ENCODE peak calls at places on chromosomes 16 and 17, in ten cellular contexts. T is esophagus squamous epithelium, H is stomach, S is H1, O is endothelial cell of umbilical vein, P is adrenal gland, L is Peyer's patch, F is uterus, U is heart left ventricle, K is prostate gland. M is an unnamed sample.

GRCh38 chr17:56810286-56810781 is 23.4 kb downstream of the C17orf67 start:
- DNase-seq in U (peak; percentile 65), K (no peak), S (no peak), T (no peak), O (no peak), H (no peak), L (no peak), P (no peak), F (no peak), M (no peak)

GRCh38 chr17:74245145-74245817 is 28.8 kb upstream of the DNAI2 start:
- DNase-seq in U (no peak), O (no peak), S (peak; percentile 47), F (no peak), L (no peak), K (no peak), H (no peak), T (no peak), P (no peak), M (no peak)

GRCh38 chr17:43456661-43457361 is 27.0 kb upstream of the DHX8 start:
- DNase-seq in L (no peak), U (peak; percentile 56), S (no peak), F (peak; percentile 45), H (no peak), P (peak; percentile 65), K (no peak), O (peak; percentile 42), T (no peak), M (no peak)

GRCh38 chr16:67431077-67431804 is at the start of gene HSD11B2:
- DNase-seq in O (peak; percentile 57), L (no peak), T (no peak), H (peak; percentile 71), S (no peak), F (peak; percentile 52), K (peak; percentile 39), U (no peak), P (no peak), M (peak; percentile 77)

GRCh38 chr17:16215002-16215272 is 397 bp downstream of the NCOR1 start:
- DNase-seq in L (peak; percentile 75), S (no peak), U (peak; percentile 57), P (peak; percentile 65), K (peak; percentile 18), T (no peak), F (peak; percentile 30), H (peak; percentile 47), O (no peak), M (no peak)

GRCh38 chr17:8063761-8064589 is 23.5 kb downstream of the ALOX12B start:
- DNase-seq in K (no peak), H (no peak), L (peak; percentile 21), O (no peak), T (no peak), F (no peak), S (no peak), U (no peak), P (no peak), M (no peak)

GRCh38 chr17:58513391-58513912 is 986 bp downstream of the MTMR4 start:
- DNase-seq in L (no peak), P (no peak), F (no peak), S (no peak), U (no peak), T (no peak), H (no peak), O (no peak), K (no peak), M (no peak)

GRCh38 chr17:67711916-67712315 is 5.8 kb upstream of the NOL11 start:
- DNase-seq in L (no peak), T (no peak), F (no peak), S (no peak), H (no peak), O (no peak), P (no peak), U (no peak), K (no peak), M (no peak)

GRCh38 chr16:63933841-63934240 is 1188.0 kb downstream of the CDH11 start:
- DNase-seq in L (no peak), O (no peak), T (no peak), S (no peak), P (no peak), U (no peak), K (no peak), H (no peak), F (no peak), M (no peak)

GRCh38 chr16:67882374-67883145 is 2.1 kb upstream of the NRN1L start:
- DNase-seq in T (no peak), O (no peak), S (no peak), L (no peak), H (no peak), P (peak; percentile 82), U (peak; percentile 88), F (no peak), K (no peak), M (no peak)

GRCh38 chr16:57349212-57350031 is 9.2 kb upstream of the CCL22 start:
- DNase-seq in U (no peak), S (no peak), K (no peak), H (no peak), F (no peak), O (no peak), T (no peak), P (peak; percentile 35), L (no peak), M (no peak)

GRCh38 chr17:37097162-37097561 is 148.4 kb downstream of the AATF start:
- DNase-seq in O (no peak), U (no peak), P (no peak), F (no peak), L (no peak), H (no peak), S (no peak), K (no peak), T (no peak), M (no peak)

DNA sequence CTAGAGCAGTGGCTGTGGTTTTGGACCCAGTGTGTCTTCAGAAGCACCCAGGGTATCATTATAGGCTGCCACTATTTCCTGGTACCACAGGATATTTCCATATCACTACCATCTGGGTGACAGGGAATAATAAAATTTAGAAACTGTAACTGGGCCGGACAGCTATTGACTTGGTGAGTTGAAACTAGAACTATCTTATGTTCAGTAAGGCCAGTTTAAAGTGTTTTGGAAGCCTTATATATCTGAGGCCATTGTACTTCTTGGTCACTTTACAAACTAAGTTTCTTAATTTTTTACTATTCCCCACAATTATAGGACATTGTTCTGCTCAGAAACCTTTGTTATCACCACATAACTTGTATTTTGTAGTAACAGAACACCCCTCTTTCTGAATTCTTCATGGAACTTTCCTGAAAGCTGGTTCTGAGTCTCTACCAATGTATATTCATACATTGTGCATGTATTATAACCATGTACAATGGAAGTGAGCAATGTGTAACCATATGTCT is 34.0 kb downstream of the ZNF207 start:
- DNase-seq in F (no peak), L (no peak), U (no peak), K (no peak), T (no peak), H (no peak), P (no peak), O (no peak), S (no peak), M (no peak)
- TF ChIP-seq POLR2A in F (no peak), L (no peak), U (no peak), K (no peak), T (no peak), H (no peak), P (no peak), O (no peak), S (no peak), M (no peak)

DNA sequence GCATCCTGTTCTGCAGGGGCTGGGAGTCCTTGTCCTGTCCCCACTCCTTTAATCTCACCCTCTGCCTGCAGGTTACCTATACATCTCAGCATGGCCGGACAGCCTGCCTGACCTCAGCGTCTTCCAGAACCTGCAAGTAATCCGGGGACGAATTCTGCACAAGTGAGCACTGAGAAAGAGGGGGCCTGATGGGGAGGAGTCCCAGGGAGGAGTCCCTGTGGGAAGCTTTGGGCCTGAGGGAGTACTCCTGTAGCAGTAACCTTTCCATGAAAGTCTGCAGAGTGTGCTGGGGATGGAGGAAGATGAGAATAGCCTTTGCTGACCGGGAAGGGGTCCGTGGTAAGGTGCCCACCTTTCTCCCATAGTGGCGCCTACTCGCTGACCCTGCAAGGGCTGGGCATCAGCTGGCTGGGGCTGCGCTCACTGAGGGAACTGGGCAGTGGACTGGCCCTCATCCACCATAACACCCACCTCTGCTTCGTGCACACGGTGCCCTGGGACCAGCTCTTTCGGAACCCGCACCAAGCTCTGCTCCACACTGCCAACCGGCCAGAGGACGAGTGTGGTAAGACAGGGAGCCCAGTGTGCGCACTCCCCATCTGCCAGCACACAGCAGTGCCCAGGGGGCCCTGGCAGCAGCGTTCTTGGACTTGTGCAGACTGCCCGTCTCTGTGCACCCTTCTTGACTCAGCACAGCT is 14.8 kb downstream of the MIEN1 start:
- DNase-seq in S (no peak), O (no peak), F (no peak), H (no peak), T (no peak), L (no peak), U (no peak), P (no peak), K (no peak), M (no peak)
- H3K36me3 ChIP-seq in S (peaks cover 87% of the 10 kb centered on the region), O (no peaks in the 10 kb centered on the region), F (no peaks in the 10 kb centered on the region), H (peaks cover 87% of the 10 kb centered on the region), T (peaks cover 9% of the 10 kb centered on the region), L (no peaks in the 10 kb centered on the region), U (peaks cover 28% of the 10 kb centered on the region), P (no peaks in the 10 kb centered on the region), K (peaks cover 9% of the 10 kb centered on the region), M (no peaks in the 10 kb centered on the region)

GRCh38 chr16:18836702-18837101 is 35.4 kb upstream of the ARL6IP1 start:
- DNase-seq in L (no peak), S (no peak), T (no peak), O (no peak), H (no peak), K (no peak), P (no peak), F (no peak), U (no peak), M (no peak)
- TF ChIP-seq CTCF in L (no peak), S (no peak), T (no peak), O (no peak), H (no peak), K (no peak), P (no peak), F (no peak), U (no peak), M (no peak)

GRCh38 chr16:30651124-30652004 is 604 bp downstream of the PRR14 start:
- DNase-seq in T (no peak), L (peak; percentile 84), O (peak; percentile 59), U (peak; percentile 79), H (peak; percentile 76), P (peak; percentile 81), K (peak; percentile 50), F (peak; percentile 60), S (no peak), M (peak; percentile 68)
- TF ChIP-seq POLR2A in T (no peak), L (no peak), O (peak; percentile 19), U (no peak), H (no peak), P (peak; percentile 14), K (peak; percentile 22), F (no peak), S (no peak), M (peak; percentile 6)

GRCh38 chr16:2177561-2177960 is 18.8 kb downstream of the CASKIN1 start:
- DNase-seq in T (no peak), L (no peak), S (no peak), O (no peak), K (no peak), F (no peak), P (no peak), H (no peak), U (no peak), M (no peak)
- H3K36me3 ChIP-seq in T (peaks cover 34% of the 10 kb centered on the region), L (no peaks in the 10 kb centered on the region), S (peaks cover 37% of the 10 kb centered on the region), O (peaks cover 16% of the 10 kb centered on the region), K (peaks cover 14% of the 10 kb centered on the region), F (no peaks in the 10 kb centered on the region), P (peaks cover 47% of the 10 kb centered on the region), H (peaks cover 57% of the 10 kb centered on the region), U (peaks cover 17% of the 10 kb centered on the region), M (no peaks in the 10 kb centered on the region)

M was measured in ovary.